ENCODE peak calls at places on chromosomes 1 and 21, in six cellular contexts. Y, L, Q, A, P and X are unnamed samples.

GRCh38 chr21:45332981-45333582 is 45.4 kb upstream of the POFUT2 start:
- DNase-seq in Y (no peak), L (no peak), Q (no peak), A (no peak), P (peak), X (peak)

GRCh38 chr1:226912587-226913176 is 27.4 kb upstream of the COQ8A start:
- DNase-seq in Y (no peak), L (no peak), Q (peak), A (peak), P (peak), X (peak)

GRCh38 chr1:116666090-116666489 is 1.4 kb downstream of the IGSF3 start:
- DNase-seq in Y (no peak), L (no peak), Q (peak), A (no peak), P (no peak), X (peak)

GRCh38 chr1:225944951-225945350 is 3.9 kb upstream of the LEFTY2 start:
- DNase-seq in Y (no peak), L (no peak), Q (no peak), A (no peak), P (no peak), X (no peak)

GRCh38 chr1:162016616-162017015 is 7.1 kb downstream of the OLFML2B start:
- DNase-seq in Y (no peak), L (no peak), Q (no peak), A (no peak), P (no peak), X (no peak)

GRCh38 chr1:31027693-31028526 is 37.6 kb downstream of the PUM1 start:
- DNase-seq in Y (no peak), L (no peak), Q (no peak), A (no peak), P (no peak), X (no peak)

GRCh38 chr1:31302749-31303441 is 6.1 kb downstream of the ZCCHC17 start:
- DNase-seq in Y (no peak), L (no peak), Q (no peak), A (no peak), P (no peak), X (no peak)

GRCh38 chr1:198128528-198128927 is 28.3 kb upstream of the NEK7 start:
- DNase-seq in Y (no peak), L (no peak), Q (no peak), A (no peak), P (no peak), X (no peak)

GRCh38 chr1:51840182-51840581 is 38.3 kb downstream of the NRDC start:
- DNase-seq in Y (no peak), L (no peak), Q (no peak), A (no peak), P (no peak), X (no peak)

GRCh38 chr1:109799445-109799844 is 35.7 kb upstream of the EPS8L3 start:
- DNase-seq in Y (peak), L (no peak), Q (no peak), A (no peak), P (no peak), X (no peak)

GRCh38 chr1:3035871-3036645 is 14.8 kb downstream of the ACTRT2 start:
- DNase-seq in Y (no peak), L (no peak), Q (no peak), A (no peak), P (no peak), X (no peak)

GRCh38 chr1:36350659-36351171 is 27.3 kb upstream of the EVA1B start:
- DNase-seq in Y (peak), L (peak), Q (peak), A (no peak), P (no peak), X (no peak)

GRCh38 chr1:16720403-16721223 is 19.7 kb upstream of the RNU1-4 start:
- DNase-seq in Y (no peak), L (no peak), Q (peak), A (peak), P (no peak), X (no peak)

GRCh38 chr1:158720620-158721019 is at the start of gene OR6K3:
- DNase-seq in Y (no peak), L (no peak), Q (no peak), A (no peak), P (no peak), X (no peak)